ENCODE peak calls at places on chromosomes 12 and 14, in six cellular contexts. Z is endothelial cell of umbilical vein, M is astrocyte, H is fibroblast of lung, J is H1, L is HepG2. K is an unnamed sample.
A peak's percentile ranks its signal among the peaks of the same experiment; 100 is the strongest.

GRCh38 chr12:29796823-29797263 is 13.1 kb upstream of the TMTC1 start:
- DNase-seq in M (peak; percentile 91), H (peak; percentile 93), L (no peak), J (no peak), Z (peak; percentile 87), K (peak; percentile 55)

GRCh38 chr12:115504241-115504941 is 773.1 kb downstream of the MED13L start:
- DNase-seq in L (no peak), M (no peak), H (no peak), Z (no peak), J (no peak), K (no peak)

GRCh38 chr12:131422744-131423143 is 288.1 kb upstream of the SFSWAP start:
- DNase-seq in M (no peak), L (no peak), J (no peak), H (no peak), Z (no peak), K (no peak)

GRCh38 chr14:75968461-75968860 is 13.3 kb downstream of the TGFB3 start:
- DNase-seq in M (no peak), Z (no peak), H (peak; percentile 55), L (no peak), J (no peak), K (no peak)

GRCh38 chr12:107035733-107036132 is 48.8 kb upstream of the MTERF2 start:
- DNase-seq in L (no peak), M (no peak), Z (no peak), J (no peak), H (no peak), K (no peak)

GRCh38 chr12:102322254-102322653 is 124.6 kb upstream of the PMCH start:
- DNase-seq in H (no peak), Z (no peak), L (no peak), J (no peak), M (no peak), K (no peak)

GRCh38 chr12:52005903-52006703 is 643 bp upstream of the TAMALIN start:
- DNase-seq in L (no peak), J (no peak), M (no peak), Z (no peak), H (no peak), K (peak; percentile 58)

GRCh38 chr12:3144495-3144894 is 67.3 kb downstream of the TSPAN9 start:
- DNase-seq in M (no peak), J (no peak), H (no peak), L (no peak), Z (no peak), K (no peak)

DNA sequence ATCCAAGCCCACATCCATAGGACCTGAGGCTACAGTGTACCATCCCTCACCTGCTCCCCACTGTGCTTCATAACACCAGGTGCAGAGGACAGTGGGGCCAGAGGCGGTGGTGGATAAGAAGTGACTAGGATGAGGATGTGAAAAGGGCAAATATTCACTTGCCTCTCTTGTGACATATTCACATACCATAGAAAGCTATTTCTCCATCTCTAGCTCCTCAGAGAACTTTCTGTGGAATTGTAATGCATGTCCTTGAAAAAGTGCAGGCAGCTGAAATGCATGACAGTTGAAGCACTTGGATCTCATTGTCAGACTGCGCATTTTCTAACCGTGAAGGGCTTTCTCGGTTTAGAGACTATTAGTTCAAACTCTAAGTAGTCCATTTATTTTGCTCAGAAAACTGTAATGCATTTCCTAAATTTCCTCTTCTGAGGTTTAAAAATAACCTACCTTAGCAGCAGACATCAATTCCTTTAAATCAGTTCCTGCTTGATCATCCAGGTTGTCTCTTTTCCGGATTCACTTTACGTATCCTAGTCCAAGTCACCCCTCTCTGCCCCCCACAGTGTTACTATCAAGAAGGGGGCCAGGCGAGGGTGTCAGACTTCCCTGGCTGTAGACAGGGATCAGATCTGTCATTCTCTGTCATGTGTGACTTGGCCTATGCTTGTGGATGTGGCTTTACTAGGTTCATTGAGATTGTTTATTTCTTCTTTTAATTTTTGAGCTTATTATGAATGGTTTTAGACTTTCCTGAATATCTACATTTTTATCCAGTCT is 984.0 kb upstream of the TMEM132C start:
- DNase-seq in J (no peak), L (no peak), H (no peak), Z (no peak), M (no peak), K (no peak)
- TF ChIP-seq CTCF in J (no peak), L (no peak), H (no peak), Z (no peak), M (no peak), K (no peak)

GRCh38 chr14:94773017-94773681 is 3.2 kb upstream of the GSC start:
- DNase-seq in M (no peak), Z (no peak), J (no peak), H (no peak), L (no peak), K (peak; percentile 83)
- TF ChIP-seq EZH2 in M (peak; percentile 65), Z (peak; percentile 98), J (peak; percentile 90), H (no peak), L (no peak), K (peak; percentile 97)

GRCh38 chr14:81784084-81784483 is 250.4 kb upstream of the SEL1L start:
- DNase-seq in M (no peak), J (no peak), Z (no peak), H (no peak), L (no peak), K (no peak)
- H3K4me1 ChIP-seq in M (no peaks in the 10 kb centered on the region), J (no peaks in the 10 kb centered on the region), Z (no peaks in the 10 kb centered on the region), H (no peaks in the 10 kb centered on the region), L (no peaks in the 10 kb centered on the region), K (no peaks in the 10 kb centered on the region)

DNA sequence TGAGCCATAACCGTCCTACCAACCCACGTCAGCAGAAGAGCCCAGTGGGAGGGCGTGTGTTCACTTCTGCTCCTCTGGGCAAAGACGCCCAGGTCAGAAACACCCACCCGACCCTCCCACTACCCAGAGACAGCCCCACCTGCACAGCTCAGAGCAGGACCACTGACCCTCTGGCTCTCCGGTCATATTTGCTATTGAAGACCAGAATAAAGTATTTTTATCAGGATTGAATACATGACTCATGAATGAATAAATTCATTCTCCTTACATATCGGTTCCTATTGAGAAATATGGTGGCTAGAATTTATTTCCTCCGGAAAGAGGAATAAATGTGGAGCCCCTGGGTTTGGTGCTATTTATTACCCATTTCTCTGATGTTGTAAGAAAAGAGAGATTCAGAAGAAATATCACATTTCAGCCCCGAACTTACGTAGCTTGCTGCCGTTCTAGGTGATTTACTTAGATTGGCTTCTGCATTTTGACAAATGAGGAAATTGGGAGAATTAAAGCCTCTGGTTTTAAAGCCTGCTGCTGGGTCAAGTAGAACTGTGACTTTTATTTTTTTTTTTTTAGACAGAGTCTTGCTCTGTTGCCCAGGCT is 36.4 kb upstream of the P2RX7 start:
- DNase-seq in L (no peak), M (no peak), J (no peak), Z (no peak), H (no peak), K (no peak)
- TF ChIP-seq CTCF in L (no peak), M (no peak), J (no peak), Z (no peak), H (no peak), K (no peak)

DNA sequence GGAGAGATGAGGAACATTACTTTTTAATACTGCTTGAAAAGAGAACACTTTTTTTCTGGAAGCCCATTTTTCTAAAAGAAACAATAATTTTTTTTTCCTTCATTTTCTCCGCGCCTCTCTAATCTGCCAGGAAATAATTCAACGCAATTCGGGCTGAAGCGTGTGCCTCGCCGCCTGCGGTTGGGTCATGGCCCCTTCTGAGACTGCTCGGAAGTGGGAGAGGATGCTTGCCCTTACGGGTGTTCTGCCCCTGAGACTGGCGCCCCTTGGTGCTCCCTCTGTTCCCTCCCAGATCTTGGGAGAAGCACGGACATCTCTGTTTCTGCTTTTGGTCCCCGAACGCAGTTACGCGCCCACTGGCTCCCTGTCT is 332 bp upstream of the TBC1D30 start:
- DNase-seq in Z (peak; percentile 4), M (no peak), L (no peak), J (no peak), H (no peak), K (no peak)
- TF ChIP-seq EZH2 in Z (no peak), M (no peak), L (no peak), J (no peak), H (no peak), K (no peak)

GRCh38 chr12:57135487-57135886 is 7.2 kb downstream of the LRP1 start:
- DNase-seq in L (no peak), Z (no peak), M (no peak), H (peak; percentile 42), J (no peak), K (peak; percentile 41)
- H3K4me1 ChIP-seq in L (peaks cover 100% of the 10 kb centered on the region), Z (no peaks in the 10 kb centered on the region), M (peaks cover 66% of the 10 kb centered on the region), H (peaks cover 76% of the 10 kb centered on the region), J (peaks cover 30% of the 10 kb centered on the region), K (peaks cover 46% of the 10 kb centered on the region)

DNA sequence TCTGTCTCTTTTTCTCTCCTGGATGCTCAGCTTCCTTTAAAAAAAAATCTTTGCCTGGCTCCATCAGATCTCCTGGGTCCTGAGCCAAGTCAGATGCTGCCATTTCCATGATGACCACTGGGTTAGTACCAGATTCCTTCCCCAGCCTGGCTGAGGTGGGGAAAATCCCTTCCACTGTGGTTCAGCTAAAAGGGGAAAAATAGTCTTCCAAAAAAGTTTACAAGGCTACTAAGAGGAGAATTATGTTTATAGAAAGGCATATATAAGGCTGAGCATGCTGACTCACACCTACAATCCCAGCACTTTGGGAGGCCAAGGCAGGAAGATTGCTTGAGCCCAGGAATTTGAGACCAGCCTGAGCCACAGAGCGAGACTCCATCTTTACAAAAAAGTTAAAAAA is 28.4 kb upstream of the GAS2L3 start:
- DNase-seq in J (no peak), L (no peak), M (peak; percentile 3), H (peak; percentile 15), Z (no peak), K (no peak)
- TF ChIP-seq CTCF in J (no peak), L (no peak), M (no peak), H (no peak), Z (no peak), K (no peak)

DNA sequence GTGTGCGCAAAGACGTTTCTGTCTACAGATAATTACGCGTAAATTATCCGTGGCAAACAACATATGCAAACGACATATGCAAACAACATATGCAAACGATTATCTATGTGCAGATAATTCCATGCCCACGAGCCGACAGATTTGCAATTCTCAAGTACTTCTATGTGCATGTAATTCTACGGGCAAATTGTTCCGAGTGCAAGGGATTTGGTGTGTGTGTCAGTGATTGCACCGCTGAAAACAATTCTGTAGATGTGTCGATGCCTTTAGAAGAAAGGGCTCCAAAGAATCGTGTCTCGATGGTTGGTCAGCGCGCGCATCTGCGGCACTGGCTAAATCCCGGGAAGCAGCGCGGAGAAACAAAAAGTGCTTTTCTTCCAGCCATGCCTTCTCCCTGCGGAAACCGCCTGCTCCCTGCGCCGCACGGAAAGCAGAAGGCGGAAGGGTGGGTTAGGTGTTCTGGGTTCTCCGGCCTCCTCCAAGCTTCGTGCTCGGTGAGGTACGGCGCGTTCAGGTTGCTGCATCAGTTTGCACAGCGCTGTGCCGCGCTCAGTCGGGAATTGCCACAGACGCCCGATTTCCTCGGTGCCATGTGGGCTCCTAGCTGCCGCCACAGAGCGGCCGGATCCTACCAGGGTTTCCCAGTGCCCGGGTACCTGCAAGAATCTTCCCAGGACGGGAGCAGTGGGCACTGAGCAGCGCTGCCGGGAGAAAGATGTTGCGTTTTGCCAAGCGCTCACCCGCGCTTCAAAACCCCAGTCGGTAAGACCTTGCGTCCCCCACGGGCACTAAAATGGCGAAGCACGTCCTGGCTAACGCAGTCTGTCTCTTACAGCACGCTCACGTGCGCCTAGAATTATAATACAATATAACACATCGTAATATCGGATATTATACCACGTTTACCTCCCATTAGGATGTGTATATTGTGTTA is 34.8 kb upstream of the TBX5 start:
- DNase-seq in L (no peak), Z (no peak), J (no peak), H (no peak), M (no peak), K (peak; percentile 82)
- TF ChIP-seq EZH2 in L (no peak), Z (no peak), J (peak; percentile 100), H (no peak), M (peak; percentile 25), K (peak; percentile 99)